ENCODE peak calls at places on chromosomes 4 and X, in seven cellular contexts. One of them, this sample, is unnamed.

GRCh38 chr4:48071171-48071570 is 54.6 kb downstream of the NIPAL1 start:
- DNase-seq in MM.1S: no peak
- DNase-seq in nephron progenitor cell: no peak
- DNase-seq in mucosa of descending colon: no peak
- DNase-seq in GM12878: no peak
- DNase-seq in HFFc6: no peak
- DNase-seq in SK-N-SH: no peak
- DNase-seq in this sample: no peak

GRCh38 chr4:166635367-166635766 is 598.9 kb downstream of the SPOCK3 start:
- DNase-seq in MM.1S: no peak
- DNase-seq in nephron progenitor cell: no peak
- DNase-seq in mucosa of descending colon: no peak
- DNase-seq in GM12878: no peak
- DNase-seq in HFFc6: no peak
- DNase-seq in SK-N-SH: no peak
- DNase-seq in this sample: no peak

GRCh38 chr4:20432098-20432497 is 180.4 kb downstream of the SLIT2 start:
- DNase-seq in MM.1S: no peak
- DNase-seq in nephron progenitor cell: no peak
- DNase-seq in mucosa of descending colon: no peak
- DNase-seq in GM12878: no peak
- DNase-seq in HFFc6: peak
- DNase-seq in SK-N-SH: no peak
- DNase-seq in this sample: peak

GRCh38 chr4:80265571-80266266 is 745 bp upstream of the FGF5 start:
- DNase-seq in MM.1S: no peak
- DNase-seq in nephron progenitor cell: peak
- DNase-seq in mucosa of descending colon: no peak
- DNase-seq in GM12878: no peak
- DNase-seq in HFFc6: peak
- DNase-seq in SK-N-SH: peak
- DNase-seq in this sample: peak

GRCh38 chrX:15405846-15406245 is 21.6 kb upstream of the VEGFD start:
- DNase-seq in MM.1S: no peak
- DNase-seq in nephron progenitor cell: no peak
- DNase-seq in mucosa of descending colon: peak
- DNase-seq in GM12878: no peak
- DNase-seq in HFFc6: no peak
- DNase-seq in SK-N-SH: no peak
- DNase-seq in this sample: no peak

GRCh38 chr4:121256346-121256745 is 92.2 kb upstream of the TNIP3 start:
- DNase-seq in MM.1S: no peak
- DNase-seq in nephron progenitor cell: no peak
- DNase-seq in mucosa of descending colon: no peak
- DNase-seq in GM12878: peak
- DNase-seq in HFFc6: peak
- DNase-seq in SK-N-SH: no peak
- DNase-seq in this sample: no peak

GRCh38 chr4:156968479-156968984 is 3.1 kb downstream of the PDGFC start:
- DNase-seq in MM.1S: peak
- DNase-seq in nephron progenitor cell: peak
- DNase-seq in mucosa of descending colon: peak
- DNase-seq in GM12878: no peak
- DNase-seq in HFFc6: peak
- DNase-seq in SK-N-SH: peak
- DNase-seq in this sample: peak

GRCh38 chr4:139841464-139842195 is 176.0 kb downstream of the MGST2 start:
- DNase-seq in MM.1S: no peak
- DNase-seq in nephron progenitor cell: no peak
- DNase-seq in mucosa of descending colon: peak
- DNase-seq in GM12878: no peak
- DNase-seq in HFFc6: no peak
- DNase-seq in SK-N-SH: no peak
- DNase-seq in this sample: peak

GRCh38 chrX:64202808-64203320 is 2.6 kb downstream of the AMER1 start:
- DNase-seq in MM.1S: no peak
- DNase-seq in nephron progenitor cell: no peak
- DNase-seq in mucosa of descending colon: no peak
- DNase-seq in GM12878: no peak
- DNase-seq in HFFc6: no peak
- DNase-seq in SK-N-SH: no peak
- DNase-seq in this sample: no peak

GRCh38 chrX:43703211-43703791 is 47.2 kb downstream of the MAOA start:
- DNase-seq in MM.1S: no peak
- DNase-seq in nephron progenitor cell: no peak
- DNase-seq in mucosa of descending colon: peak
- DNase-seq in GM12878: no peak
- DNase-seq in HFFc6: peak
- DNase-seq in SK-N-SH: no peak
- DNase-seq in this sample: no peak

GRCh38 chrX:84907324-84907946 is 96.2 kb upstream of the APOOL start:
- DNase-seq in MM.1S: peak
- DNase-seq in nephron progenitor cell: no peak
- DNase-seq in mucosa of descending colon: no peak
- DNase-seq in GM12878: no peak
- DNase-seq in HFFc6: peak
- DNase-seq in SK-N-SH: peak
- DNase-seq in this sample: peak

GRCh38 chr4:126230244-126230643 is 915.5 kb downstream of the FAT4 start:
- DNase-seq in MM.1S: no peak
- DNase-seq in nephron progenitor cell: no peak
- DNase-seq in mucosa of descending colon: no peak
- DNase-seq in GM12878: no peak
- DNase-seq in HFFc6: no peak
- DNase-seq in SK-N-SH: no peak
- DNase-seq in this sample: no peak

GRCh38 chrX:150405006-150405405 is 41.9 kb downstream of the MAMLD1 start:
- DNase-seq in MM.1S: no peak
- DNase-seq in nephron progenitor cell: no peak
- DNase-seq in mucosa of descending colon: no peak
- DNase-seq in GM12878: no peak
- DNase-seq in HFFc6: no peak
- DNase-seq in SK-N-SH: no peak
- DNase-seq in this sample: no peak

GRCh38 chr4:37645736-37646135 is 40.4 kb downstream of the RELL1 start:
- DNase-seq in MM.1S: peak
- DNase-seq in nephron progenitor cell: no peak
- DNase-seq in mucosa of descending colon: no peak
- DNase-seq in GM12878: no peak
- DNase-seq in HFFc6: no peak
- DNase-seq in SK-N-SH: no peak
- DNase-seq in this sample: no peak

GRCh38 chr4:182884046-182884445 is 33.1 kb downstream of the DCTD start:
- DNase-seq in MM.1S: no peak
- DNase-seq in nephron progenitor cell: no peak
- DNase-seq in mucosa of descending colon: no peak
- DNase-seq in GM12878: no peak
- DNase-seq in HFFc6: no peak
- DNase-seq in SK-N-SH: no peak
- DNase-seq in this sample: no peak

GRCh38 chrX:47158131-47158530 is 13.1 kb downstream of the RBM10 start:
- DNase-seq in MM.1S: no peak
- DNase-seq in nephron progenitor cell: no peak
- DNase-seq in mucosa of descending colon: no peak
- DNase-seq in GM12878: no peak
- DNase-seq in HFFc6: no peak
- DNase-seq in SK-N-SH: peak
- DNase-seq in this sample: no peak

GRCh38 chrX:134715930-134716619 is 57.8 kb upstream of the PLAC1 start:
- DNase-seq in MM.1S: no peak
- DNase-seq in nephron progenitor cell: peak
- DNase-seq in mucosa of descending colon: no peak
- DNase-seq in GM12878: no peak
- DNase-seq in HFFc6: no peak
- DNase-seq in SK-N-SH: no peak
- DNase-seq in this sample: no peak

GRCh38 chr4:960140-960735 is 13.1 kb downstream of the DGKQ start:
- DNase-seq in MM.1S: no peak
- DNase-seq in nephron progenitor cell: no peak
- DNase-seq in mucosa of descending colon: no peak
- DNase-seq in GM12878: no peak
- DNase-seq in HFFc6: no peak
- DNase-seq in SK-N-SH: peak
- DNase-seq in this sample: no peak

GRCh38 chrX:39714471-39714870 is 383.3 kb downstream of the BCOR start:
- DNase-seq in MM.1S: no peak
- DNase-seq in nephron progenitor cell: no peak
- DNase-seq in mucosa of descending colon: no peak
- DNase-seq in GM12878: no peak
- DNase-seq in HFFc6: no peak
- DNase-seq in SK-N-SH: no peak
- DNase-seq in this sample: no peak

GRCh38 chr4:82705881-82706280 is 92.7 kb downstream of the SCD5 start:
- DNase-seq in MM.1S: no peak
- DNase-seq in nephron progenitor cell: no peak
- DNase-seq in mucosa of descending colon: no peak
- DNase-seq in GM12878: no peak
- DNase-seq in HFFc6: peak
- DNase-seq in SK-N-SH: no peak
- DNase-seq in this sample: no peak

GRCh38 chr4:10074767-10075105 is 41.9 kb downstream of the WDR1 start:
- DNase-seq in MM.1S: no peak
- DNase-seq in nephron progenitor cell: no peak
- DNase-seq in mucosa of descending colon: no peak
- DNase-seq in GM12878: no peak
- DNase-seq in HFFc6: peak
- DNase-seq in SK-N-SH: no peak
- DNase-seq in this sample: peak
- TF ChIP-seq CTCF in MM.1S: peak
- TF ChIP-seq CTCF in nephron progenitor cell: peak
- TF ChIP-seq CTCF in mucosa of descending colon: no peak
- TF ChIP-seq CTCF in GM12878: peak
- TF ChIP-seq CTCF in HFFc6: peak
- TF ChIP-seq CTCF in SK-N-SH: peak
- TF ChIP-seq CTCF in this sample: peak

DNA sequence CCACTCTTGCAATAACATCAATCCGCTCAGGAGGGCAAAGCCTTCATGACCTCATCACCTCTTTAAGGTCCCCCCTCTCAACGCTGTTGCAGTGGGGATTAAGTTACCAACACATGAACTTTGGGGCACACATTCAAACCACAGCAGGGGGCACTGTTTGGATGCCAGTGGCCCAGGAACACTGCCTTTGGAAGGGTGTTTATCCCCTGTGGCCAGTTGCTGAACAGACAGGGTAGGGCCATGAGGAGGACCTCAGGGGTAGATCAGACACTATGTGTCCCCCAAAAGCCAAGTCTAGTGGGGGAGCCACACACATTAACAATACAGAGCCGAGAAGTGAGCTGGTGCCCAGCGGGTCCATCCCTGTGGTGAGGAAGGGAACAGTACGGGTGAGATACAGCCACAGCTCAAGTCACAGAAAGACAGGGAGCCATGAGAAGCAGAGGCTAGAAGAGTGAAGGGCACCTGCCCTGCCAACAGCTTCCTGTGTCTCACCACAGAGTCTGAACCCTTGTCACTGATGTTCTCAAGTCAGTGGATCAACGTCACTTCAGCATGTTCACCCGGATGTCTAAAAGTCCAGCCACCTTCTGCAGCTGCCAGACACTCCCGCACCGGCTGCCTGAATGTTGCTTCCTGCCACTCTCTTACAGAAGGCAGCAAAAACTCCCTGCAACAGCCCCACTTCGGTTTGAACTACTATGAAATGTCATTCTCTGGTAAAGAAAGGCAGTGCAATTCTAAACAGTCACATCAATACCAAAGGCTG is 19.9 kb upstream of the MXD4 start:
- DNase-seq in MM.1S: peak
- DNase-seq in nephron progenitor cell: no peak
- DNase-seq in mucosa of descending colon: peak
- DNase-seq in GM12878: peak
- DNase-seq in HFFc6: no peak
- DNase-seq in SK-N-SH: no peak
- DNase-seq in this sample: no peak
- TF ChIP-seq CTCF in MM.1S: peak
- TF ChIP-seq CTCF in nephron progenitor cell: no peak
- TF ChIP-seq CTCF in mucosa of descending colon: no peak
- TF ChIP-seq CTCF in GM12878: peak
- TF ChIP-seq CTCF in HFFc6: peak
- TF ChIP-seq CTCF in SK-N-SH: no peak
- TF ChIP-seq CTCF in this sample: no peak

DNA sequence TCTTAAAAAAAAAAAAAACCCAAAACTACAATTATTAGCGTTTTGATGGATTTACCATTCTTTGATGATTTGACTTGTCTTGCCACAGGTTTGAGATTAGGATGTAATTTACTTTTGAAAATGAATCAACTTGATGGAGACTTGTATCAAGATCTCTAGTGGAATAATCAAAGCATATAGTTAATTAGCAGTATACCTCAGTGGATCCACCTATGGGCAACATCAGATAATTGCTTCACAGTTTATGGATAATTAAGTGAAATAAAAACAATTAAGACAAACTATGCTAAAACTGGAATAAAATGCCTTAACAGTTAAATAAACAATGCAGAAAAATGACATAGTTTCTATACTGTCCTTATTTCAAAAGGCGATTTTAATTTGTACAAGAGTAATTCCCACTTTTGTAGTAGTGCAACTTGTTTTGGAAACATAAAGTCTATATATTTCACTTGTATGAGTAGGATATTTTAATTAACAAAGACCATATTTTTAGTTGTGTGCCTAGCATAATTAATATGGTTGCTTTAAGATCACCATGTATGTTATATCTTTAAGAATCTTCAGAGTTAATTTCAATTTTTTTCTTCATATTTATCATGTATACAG is 4.2 kb downstream of the CPEB2 start:
- DNase-seq in MM.1S: peak
- DNase-seq in nephron progenitor cell: no peak
- DNase-seq in mucosa of descending colon: no peak
- DNase-seq in GM12878: no peak
- DNase-seq in HFFc6: peak
- DNase-seq in SK-N-SH: no peak
- DNase-seq in this sample: no peak
- TF ChIP-seq CTCF in MM.1S: peak
- TF ChIP-seq CTCF in nephron progenitor cell: no peak
- TF ChIP-seq CTCF in mucosa of descending colon: no peak
- TF ChIP-seq CTCF in GM12878: peak
- TF ChIP-seq CTCF in HFFc6: peak
- TF ChIP-seq CTCF in SK-N-SH: peak
- TF ChIP-seq CTCF in this sample: peak

GRCh38 chrX:126770179-126770578 is 49.4 kb upstream of the PRR32 start:
- DNase-seq in MM.1S: peak
- DNase-seq in nephron progenitor cell: no peak
- DNase-seq in mucosa of descending colon: no peak
- DNase-seq in GM12878: no peak
- DNase-seq in HFFc6: no peak
- DNase-seq in SK-N-SH: peak
- DNase-seq in this sample: peak
- TF ChIP-seq CTCF in MM.1S: peak
- TF ChIP-seq CTCF in nephron progenitor cell: peak
- TF ChIP-seq CTCF in mucosa of descending colon: no peak
- TF ChIP-seq CTCF in GM12878: peak
- TF ChIP-seq CTCF in HFFc6: peak
- TF ChIP-seq CTCF in SK-N-SH: peak
- TF ChIP-seq CTCF in this sample: peak

GRCh38 chr4:16508968-16509367 is 282.7 kb upstream of the TAPT1 start:
- DNase-seq in MM.1S: no peak
- DNase-seq in nephron progenitor cell: no peak
- DNase-seq in mucosa of descending colon: no peak
- DNase-seq in GM12878: no peak
- DNase-seq in HFFc6: no peak
- DNase-seq in SK-N-SH: no peak
- DNase-seq in this sample: no peak
- TF ChIP-seq CTCF in MM.1S: peak
- TF ChIP-seq CTCF in nephron progenitor cell: peak
- TF ChIP-seq CTCF in mucosa of descending colon: no peak
- TF ChIP-seq CTCF in GM12878: peak
- TF ChIP-seq CTCF in HFFc6: peak
- TF ChIP-seq CTCF in SK-N-SH: peak
- TF ChIP-seq CTCF in this sample: peak